ENCODE peak calls at places on chromosomes 4 and X, in nine cellular contexts. E is PC-3, I is pancreas, A is RWPE2, P is heart right ventricle, F is K562, N is gastrocnemius medialis, L is upper lobe of left lung, Z is upper lobe of right lung. U is an unnamed sample.

GRCh38 chrX:151703487-151703886 is 8.2 kb downstream of the PRRG3 start:
- ATAC-seq in E (no peak), I (peak), A (no peak), P (peak), F (no peak), N (peak), L (peak), Z (no peak), U (no peak)

GRCh38 chr4:39166670-39167069 is 15.7 kb upstream of the WDR19 start:
- ATAC-seq in E (no peak), I (no peak), A (no peak), P (no peak), F (no peak), N (no peak), L (no peak), Z (no peak), U (no peak)

GRCh38 chr4:653831-654525 is 20.1 kb downstream of the ATP5ME start:
- ATAC-seq in E (no peak), I (no peak), A (no peak), P (no peak), F (no peak), N (no peak), L (no peak), Z (no peak), U (no peak)

GRCh38 chrX:68332156-68332823 is 101.0 kb downstream of the OPHN1 start:
- ATAC-seq in E (no peak), I (no peak), A (no peak), P (no peak), F (no peak), N (no peak), L (no peak), Z (no peak), U (no peak)

GRCh38 chrX:47992093-47992375 is 11.8 kb downstream of the ZNF182 start:
- ATAC-seq in E (no peak), I (peak), A (no peak), P (no peak), F (no peak), N (no peak), L (no peak), Z (no peak), U (no peak)

GRCh38 chrX:9312922-9313867 is 151.7 kb upstream of the TBL1X start:
- ATAC-seq in E (no peak), I (no peak), A (peak), P (no peak), F (peak), N (no peak), L (no peak), Z (peak), U (no peak)

GRCh38 chr4:40656221-40656863 is 26.7 kb upstream of the RBM47 start:
- ATAC-seq in E (no peak), I (no peak), A (no peak), P (no peak), F (no peak), N (no peak), L (no peak), Z (no peak), U (no peak)

GRCh38 chrX:138128025-138128671 is 562.2 kb downstream of the ZIC3 start:
- ATAC-seq in E (peak), I (peak), A (peak), P (no peak), F (peak), N (no peak), L (no peak), Z (peak), U (peak)

GRCh38 chr4:47287735-47288134 is 175.8 kb downstream of the COMMD8 start:
- ATAC-seq in E (no peak), I (no peak), A (peak), P (no peak), F (no peak), N (no peak), L (no peak), Z (no peak), U (no peak)

GRCh38 chr4:175639346-175639745 is 172.7 kb downstream of the GPM6A start:
- ATAC-seq in E (no peak), I (no peak), A (no peak), P (no peak), F (no peak), N (no peak), L (no peak), Z (no peak), U (no peak)

GRCh38 chr4:66565796-66566195 is 895.5 kb upstream of the EPHA5 start:
- ATAC-seq in E (no peak), I (no peak), A (no peak), P (no peak), F (no peak), N (no peak), L (no peak), Z (no peak), U (no peak)

GRCh38 chrX:155115174-155115830 is 44.0 kb downstream of the BRCC3 start:
- ATAC-seq in E (no peak), I (no peak), A (no peak), P (no peak), F (no peak), N (no peak), L (no peak), Z (no peak), U (no peak)

GRCh38 chr4:150828159-150828558 is 186.9 kb downstream of the LRBA start:
- ATAC-seq in E (no peak), I (no peak), A (no peak), P (no peak), F (no peak), N (no peak), L (no peak), Z (no peak), U (no peak)

GRCh38 chrX:32687379-32687778 is 524.0 kb downstream of the DMD start:
- ATAC-seq in E (no peak), I (no peak), A (no peak), P (no peak), F (no peak), N (no peak), L (no peak), Z (no peak), U (no peak)

GRCh38 chrX:39144965-39145364 is 343.7 kb downstream of the MID1IP1 start:
- ATAC-seq in E (no peak), I (no peak), A (no peak), P (no peak), F (no peak), N (no peak), L (peak), Z (peak), U (no peak)

GRCh38 chr4:55546633-55547460 is at the start of gene CLOCK:
- ATAC-seq in E (peak), I (peak), A (peak), P (peak), F (peak), N (peak), L (peak), Z (peak), U (peak)

GRCh38 chr4:48979897-48980579 is 6.0 kb upstream of the CWH43 start:
- ATAC-seq in E (peak), I (no peak), A (peak), P (no peak), F (no peak), N (no peak), L (no peak), Z (no peak), U (no peak)

GRCh38 chrX:54758114-54759055 is 39.7 kb downstream of the ITIH6 start:
- ATAC-seq in E (no peak), I (no peak), A (no peak), P (no peak), F (peak), N (peak), L (no peak), Z (no peak), U (no peak)
- TF ChIP-seq CTCF in E (no peak), I (no peak), A (no peak), P (no peak), F (no peak), N (no peak), L (no peak), Z (no peak), U (no peak)

GRCh38 chr4:169150806-169151205 is 120.0 kb downstream of the SH3RF1 start:
- ATAC-seq in E (no peak), I (no peak), A (no peak), P (no peak), F (no peak), N (no peak), L (no peak), Z (no peak), U (no peak)

GRCh38 chr4:169152104-169152503 is 118.7 kb downstream of the SH3RF1 start:
- ATAC-seq in E (peak), I (no peak), A (no peak), P (no peak), F (no peak), N (no peak), L (no peak), Z (no peak), U (no peak)

GRCh38 chr4:169152899-169153298 is 117.9 kb downstream of the SH3RF1 start:
- ATAC-seq in E (no peak), I (no peak), A (no peak), P (no peak), F (peak), N (no peak), L (no peak), Z (no peak), U (no peak)

GRCh38 chr4:169151671-169152070 is 119.1 kb downstream of the SH3RF1 start:
- ATAC-seq in E (peak), I (no peak), A (no peak), P (no peak), F (no peak), N (no peak), L (no peak), Z (no peak), U (no peak)

DNA sequence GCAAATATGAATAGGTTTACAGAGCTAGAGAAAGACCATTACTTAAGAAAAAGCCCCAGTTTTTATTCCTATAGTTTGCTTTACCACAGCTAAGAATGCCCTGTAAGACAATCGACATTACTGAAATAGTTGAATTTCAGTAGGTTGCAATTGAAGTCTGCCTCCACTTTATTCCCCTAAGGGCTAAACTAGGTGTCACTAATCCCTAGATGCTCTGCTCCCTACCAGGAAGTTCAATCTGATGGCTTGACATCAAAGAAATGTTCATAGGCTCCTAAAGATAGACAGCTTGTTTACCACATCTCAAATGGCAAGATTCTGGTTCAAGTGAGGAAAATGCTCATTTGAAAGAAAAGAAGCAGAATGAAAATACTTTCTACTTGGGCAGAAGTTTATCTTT is 117.3 kb downstream of the SH3RF1 start:
- ATAC-seq in E (no peak), I (no peak), A (no peak), P (no peak), F (no peak), N (no peak), L (no peak), Z (no peak), U (no peak)
- H3K4me3 ChIP-seq in E (no peak), I (no peak), A (no peak), P (no peak), F (no peak), N (no peak), L (no peak), Z (no peak), U (no peak)

DNA sequence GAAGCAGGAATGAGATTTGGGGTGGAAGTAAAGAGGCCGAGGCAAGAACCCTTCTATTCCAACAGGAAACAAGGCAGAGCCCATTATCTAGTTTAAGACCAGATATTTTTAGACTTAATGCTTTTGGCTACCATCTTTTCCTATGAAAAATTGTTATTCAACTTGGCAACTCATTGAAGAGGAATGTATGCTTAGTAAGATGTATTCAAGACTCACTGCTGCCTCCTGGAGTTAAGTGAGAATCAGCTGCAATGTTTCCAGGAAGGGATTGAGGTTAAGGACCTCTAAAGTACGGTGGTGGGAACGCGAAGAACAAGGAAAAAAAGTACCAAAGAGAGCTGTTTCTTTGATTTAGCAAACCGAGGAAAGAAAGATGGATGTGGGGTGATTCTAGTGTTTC is 89.1 kb downstream of the RAPGEF2 start:
- ATAC-seq in E (peak), I (no peak), A (peak), P (no peak), F (peak), N (no peak), L (no peak), Z (peak), U (no peak)
- H3K27ac ChIP-seq in E (no peak), I (no peak), A (no peak), P (no peak), F (no peak), N (no peak), L (no peak), Z (no peak), U (no peak)

GRCh38 chrX:88135735-88136134 is 611.3 kb upstream of the CPXCR1 start:
- ATAC-seq in E (no peak), I (no peak), A (no peak), P (no peak), F (no peak), N (no peak), L (no peak), Z (no peak), U (no peak)
- TF ChIP-seq CTCF in E (peak), I (no peak), A (peak), P (no peak), F (peak), N (no peak), L (no peak), Z (peak), U (no peak)

DNA sequence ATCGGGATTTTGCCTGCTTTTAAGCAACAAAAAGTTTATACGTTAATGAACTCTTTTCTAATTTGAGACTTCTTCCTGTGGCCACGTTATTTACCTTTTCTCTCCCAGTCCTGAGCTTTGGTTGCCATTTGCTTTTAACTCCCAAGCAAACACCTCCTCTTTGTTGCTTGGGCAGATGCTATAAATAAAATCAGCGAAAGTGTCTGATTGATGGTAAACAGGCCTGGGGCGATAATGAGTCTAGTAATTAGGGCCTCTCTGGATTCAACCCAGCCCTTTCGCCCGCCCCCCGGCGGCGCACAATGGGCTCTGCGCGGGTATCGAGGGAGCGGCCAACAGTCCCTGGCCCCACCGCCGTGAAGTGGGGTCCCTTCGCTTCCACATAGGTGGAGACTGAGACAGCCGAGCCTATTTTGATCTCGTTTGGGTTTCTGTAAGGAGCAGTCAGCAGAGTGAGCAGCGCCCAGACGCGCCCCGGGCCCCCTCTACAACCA is 791 bp downstream of the CLGN start:
- ATAC-seq in E (peak), I (peak), A (no peak), P (peak), F (peak), N (no peak), L (peak), Z (peak), U (no peak)
- H3K4me3 ChIP-seq in E (peak), I (peak), A (peak), P (peak), F (peak), N (peak), L (peak), Z (peak), U (peak)

GRCh38 chrX:129019412-129019811 is 503.9 kb downstream of the SMARCA1 start:
- ATAC-seq in E (no peak), I (no peak), A (no peak), P (no peak), F (no peak), N (no peak), L (no peak), Z (no peak), U (no peak)

GRCh38 chrX:129013574-129013973 is 509.7 kb downstream of the SMARCA1 start:
- ATAC-seq in E (no peak), I (no peak), A (no peak), P (no peak), F (no peak), N (no peak), L (no peak), Z (no peak), U (no peak)

DNA sequence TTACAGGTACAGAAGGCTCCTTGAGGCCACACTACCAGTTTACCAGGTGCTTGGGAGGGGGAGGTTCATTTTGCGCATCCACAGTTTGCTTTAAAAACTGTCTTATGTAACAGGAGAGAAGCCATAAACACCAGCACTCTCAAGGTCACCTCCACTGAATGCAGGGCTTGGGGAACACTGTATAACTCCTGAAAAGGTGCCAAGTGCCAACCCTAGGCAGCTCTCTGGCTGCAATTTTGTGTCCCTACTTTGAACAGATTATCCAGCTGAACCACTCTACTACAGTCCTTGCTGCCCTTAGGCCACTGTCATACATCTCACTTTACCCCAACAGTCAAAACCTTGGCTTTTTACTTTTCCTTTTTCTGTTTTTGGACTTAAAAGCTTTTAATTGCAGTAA is 507.9 kb downstream of the SMARCA1 start:
- ATAC-seq in E (no peak), I (no peak), A (no peak), P (no peak), F (no peak), N (no peak), L (no peak), Z (no peak), U (no peak)
- H3K27ac ChIP-seq in E (no peak), I (no peak), A (no peak), P (no peak), F (no peak), N (no peak), L (no peak), Z (no peak), U (no peak)